ENCODE peak calls at places on chromosomes 12 and 14, in eight cellular contexts. One of them, this sample, is unnamed.

GRCh38 chr14:101788016-101788695 is 26.6 kb downstream of the PPP2R5C start:
- DNase-seq in tibial artery: no peak
- DNase-seq in HepG2: no peak
- DNase-seq in heart right ventricle: no peak
- DNase-seq in AG09309: no peak
- DNase-seq in endothelial cell: no peak
- DNase-seq in MCF 10A: no peak
- DNase-seq in CD8-positive, alpha-beta T cell: no peak
- DNase-seq in this sample: no peak

GRCh38 chr12:47907851-47908454 is 3.2 kb upstream of the VDR start:
- DNase-seq in tibial artery: peak
- DNase-seq in HepG2: peak
- DNase-seq in heart right ventricle: no peak
- DNase-seq in AG09309: no peak
- DNase-seq in endothelial cell: no peak
- DNase-seq in MCF 10A: no peak
- DNase-seq in CD8-positive, alpha-beta T cell: no peak
- DNase-seq in this sample: no peak

GRCh38 chr14:91114079-91115065 is 499 bp downstream of the DGLUCY start:
- DNase-seq in tibial artery: peak
- DNase-seq in HepG2: peak
- DNase-seq in heart right ventricle: peak
- DNase-seq in AG09309: no peak
- DNase-seq in endothelial cell: peak
- DNase-seq in MCF 10A: peak
- DNase-seq in CD8-positive, alpha-beta T cell: peak
- DNase-seq in this sample: peak

GRCh38 chr12:124952801-124953200 is 36.1 kb downstream of the DHX37 start:
- DNase-seq in tibial artery: no peak
- DNase-seq in HepG2: no peak
- DNase-seq in heart right ventricle: no peak
- DNase-seq in AG09309: no peak
- DNase-seq in endothelial cell: no peak
- DNase-seq in MCF 10A: no peak
- DNase-seq in CD8-positive, alpha-beta T cell: no peak
- DNase-seq in this sample: no peak

GRCh38 chr12:98997-99396 is 32.4 kb downstream of the IQSEC3 start:
- DNase-seq in tibial artery: peak
- DNase-seq in HepG2: no peak
- DNase-seq in heart right ventricle: no peak
- DNase-seq in AG09309: no peak
- DNase-seq in endothelial cell: no peak
- DNase-seq in MCF 10A: no peak
- DNase-seq in CD8-positive, alpha-beta T cell: no peak
- DNase-seq in this sample: no peak

GRCh38 chr12:132353811-132354210 is 24.4 kb upstream of the GALNT9 start:
- DNase-seq in tibial artery: no peak
- DNase-seq in HepG2: no peak
- DNase-seq in heart right ventricle: no peak
- DNase-seq in AG09309: no peak
- DNase-seq in endothelial cell: no peak
- DNase-seq in MCF 10A: no peak
- DNase-seq in CD8-positive, alpha-beta T cell: no peak
- DNase-seq in this sample: no peak

GRCh38 chr12:88113871-88114270 is 28.0 kb downstream of the CEP290 start:
- DNase-seq in tibial artery: no peak
- DNase-seq in HepG2: no peak
- DNase-seq in heart right ventricle: no peak
- DNase-seq in AG09309: no peak
- DNase-seq in endothelial cell: no peak
- DNase-seq in MCF 10A: no peak
- DNase-seq in CD8-positive, alpha-beta T cell: no peak
- DNase-seq in this sample: no peak

GRCh38 chr14:64937176-64937820 is 5.2 kb downstream of the GPX2 start:
- DNase-seq in tibial artery: no peak
- DNase-seq in HepG2: no peak
- DNase-seq in heart right ventricle: no peak
- DNase-seq in AG09309: no peak
- DNase-seq in endothelial cell: no peak
- DNase-seq in MCF 10A: no peak
- DNase-seq in CD8-positive, alpha-beta T cell: no peak
- DNase-seq in this sample: no peak

GRCh38 chr12:86777335-86777734 is 521.1 kb upstream of the MGAT4C start:
- DNase-seq in tibial artery: no peak
- DNase-seq in HepG2: no peak
- DNase-seq in heart right ventricle: no peak
- DNase-seq in AG09309: no peak
- DNase-seq in endothelial cell: no peak
- DNase-seq in MCF 10A: peak
- DNase-seq in CD8-positive, alpha-beta T cell: no peak
- DNase-seq in this sample: no peak

GRCh38 chr12:116954700-116955381 is 44.1 kb downstream of the FBXW8 start:
- DNase-seq in tibial artery: peak
- DNase-seq in HepG2: no peak
- DNase-seq in heart right ventricle: peak
- DNase-seq in AG09309: no peak
- DNase-seq in endothelial cell: no peak
- DNase-seq in MCF 10A: no peak
- DNase-seq in CD8-positive, alpha-beta T cell: no peak
- DNase-seq in this sample: no peak

GRCh38 chr12:58269476-58269875 is 328.1 kb downstream of the ATP23 start:
- DNase-seq in tibial artery: no peak
- DNase-seq in HepG2: no peak
- DNase-seq in heart right ventricle: no peak
- DNase-seq in AG09309: no peak
- DNase-seq in endothelial cell: no peak
- DNase-seq in MCF 10A: no peak
- DNase-seq in CD8-positive, alpha-beta T cell: no peak
- DNase-seq in this sample: no peak

GRCh38 chr14:32986791-32987545 is 48.3 kb downstream of the NPAS3 start:
- DNase-seq in tibial artery: no peak
- DNase-seq in HepG2: no peak
- DNase-seq in heart right ventricle: peak
- DNase-seq in AG09309: no peak
- DNase-seq in endothelial cell: no peak
- DNase-seq in MCF 10A: no peak
- DNase-seq in CD8-positive, alpha-beta T cell: no peak
- DNase-seq in this sample: peak

GRCh38 chr12:113010701-113011100 is 32.4 kb downstream of the OAS2 start:
- DNase-seq in tibial artery: no peak
- DNase-seq in HepG2: no peak
- DNase-seq in heart right ventricle: no peak
- DNase-seq in AG09309: no peak
- DNase-seq in endothelial cell: no peak
- DNase-seq in MCF 10A: no peak
- DNase-seq in CD8-positive, alpha-beta T cell: no peak
- DNase-seq in this sample: no peak

DNA sequence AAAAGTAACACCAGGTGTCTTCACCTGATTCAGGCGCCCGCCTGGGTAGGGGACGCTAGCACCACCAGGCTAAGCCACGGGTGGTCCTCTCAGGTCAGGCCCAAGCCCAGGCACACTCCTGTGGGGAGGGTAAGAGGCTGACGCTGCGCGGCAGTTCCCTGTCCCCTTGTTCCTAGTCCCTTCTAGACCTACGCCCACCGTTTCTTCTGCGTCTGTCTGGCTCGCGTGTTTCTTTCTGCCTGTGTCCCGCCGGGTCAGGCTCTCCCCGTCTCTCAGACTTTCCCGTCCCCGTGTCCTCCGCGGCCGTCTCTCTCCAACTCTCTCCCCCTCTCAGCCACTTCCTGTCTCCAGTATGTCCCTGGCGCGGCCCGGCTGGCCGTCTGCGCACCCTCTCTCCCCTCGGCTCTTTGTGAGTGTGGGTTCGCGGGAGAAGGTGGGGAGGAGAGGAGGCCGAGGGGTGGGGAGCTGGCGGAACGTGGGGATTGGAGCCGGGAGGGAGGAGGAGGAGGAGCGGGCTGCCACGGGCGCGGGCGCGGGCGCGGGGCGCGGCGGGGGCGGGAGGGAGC is 3.1 kb upstream of the TNS2 start:
- DNase-seq in tibial artery: peak
- DNase-seq in HepG2: peak
- DNase-seq in heart right ventricle: peak
- DNase-seq in AG09309: peak
- DNase-seq in endothelial cell: peak
- DNase-seq in MCF 10A: peak
- DNase-seq in CD8-positive, alpha-beta T cell: no peak
- DNase-seq in this sample: peak
- TF ChIP-seq CTCF in tibial artery: peak
- TF ChIP-seq CTCF in HepG2: no peak
- TF ChIP-seq CTCF in heart right ventricle: no peak
- TF ChIP-seq CTCF in AG09309: no peak
- TF ChIP-seq CTCF in endothelial cell: no peak
- TF ChIP-seq CTCF in MCF 10A: no peak
- TF ChIP-seq CTCF in CD8-positive, alpha-beta T cell: no peak
- TF ChIP-seq CTCF in this sample: no peak

GRCh38 chr14:63362305-63362914 is 43.7 kb upstream of the GPHB5 start:
- DNase-seq in tibial artery: no peak
- DNase-seq in HepG2: no peak
- DNase-seq in heart right ventricle: no peak
- DNase-seq in AG09309: no peak
- DNase-seq in endothelial cell: no peak
- DNase-seq in MCF 10A: no peak
- DNase-seq in CD8-positive, alpha-beta T cell: no peak
- DNase-seq in this sample: no peak

GRCh38 chr14:63357841-63358240 is 39.1 kb upstream of the GPHB5 start:
- DNase-seq in tibial artery: no peak
- DNase-seq in HepG2: no peak
- DNase-seq in heart right ventricle: no peak
- DNase-seq in AG09309: no peak
- DNase-seq in endothelial cell: no peak
- DNase-seq in MCF 10A: no peak
- DNase-seq in CD8-positive, alpha-beta T cell: no peak
- DNase-seq in this sample: no peak

DNA sequence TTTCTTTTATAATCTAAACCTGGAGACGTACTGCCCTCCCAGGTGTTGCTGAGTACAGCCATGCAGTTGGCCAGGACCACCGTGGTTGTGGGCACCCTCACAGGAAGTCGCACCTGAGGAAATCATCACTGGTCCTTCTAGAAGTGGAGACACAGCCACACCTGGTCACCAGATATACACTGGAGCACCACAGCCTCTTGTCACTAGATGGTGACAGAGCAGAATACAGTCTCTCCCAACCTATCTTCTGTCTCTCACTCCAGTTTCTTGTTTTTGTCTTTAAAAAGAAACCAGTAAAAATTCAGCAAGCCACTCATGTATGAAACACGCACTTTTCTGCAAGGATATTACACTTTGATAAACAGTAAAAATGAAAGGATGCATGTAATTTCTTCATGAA is 43.1 kb upstream of the GPHB5 start:
- DNase-seq in tibial artery: no peak
- DNase-seq in HepG2: no peak
- DNase-seq in heart right ventricle: no peak
- DNase-seq in AG09309: no peak
- DNase-seq in endothelial cell: no peak
- DNase-seq in MCF 10A: no peak
- DNase-seq in CD8-positive, alpha-beta T cell: no peak
- DNase-seq in this sample: no peak
- TF ChIP-seq CTCF in tibial artery: no peak
- TF ChIP-seq CTCF in HepG2: peak
- TF ChIP-seq CTCF in heart right ventricle: no peak
- TF ChIP-seq CTCF in AG09309: no peak
- TF ChIP-seq CTCF in endothelial cell: no peak
- TF ChIP-seq CTCF in MCF 10A: no peak
- TF ChIP-seq CTCF in CD8-positive, alpha-beta T cell: no peak
- TF ChIP-seq CTCF in this sample: no peak

GRCh38 chr12:22283006-22283506 is 51.5 kb downstream of the ST8SIA1 start:
- DNase-seq in tibial artery: no peak
- DNase-seq in HepG2: no peak
- DNase-seq in heart right ventricle: no peak
- DNase-seq in AG09309: peak
- DNase-seq in endothelial cell: no peak
- DNase-seq in MCF 10A: peak
- DNase-seq in CD8-positive, alpha-beta T cell: no peak
- DNase-seq in this sample: no peak

GRCh38 chr12:22284871-22285270 is 49.6 kb downstream of the ST8SIA1 start:
- DNase-seq in tibial artery: no peak
- DNase-seq in HepG2: no peak
- DNase-seq in heart right ventricle: no peak
- DNase-seq in AG09309: no peak
- DNase-seq in endothelial cell: no peak
- DNase-seq in MCF 10A: no peak
- DNase-seq in CD8-positive, alpha-beta T cell: no peak
- DNase-seq in this sample: no peak

GRCh38 chr12:22285871-22286270 is 48.6 kb downstream of the ST8SIA1 start:
- DNase-seq in tibial artery: no peak
- DNase-seq in HepG2: no peak
- DNase-seq in heart right ventricle: no peak
- DNase-seq in AG09309: no peak
- DNase-seq in endothelial cell: no peak
- DNase-seq in MCF 10A: no peak
- DNase-seq in CD8-positive, alpha-beta T cell: no peak
- DNase-seq in this sample: no peak

GRCh38 chr12:22282283-22282682 is 52.2 kb downstream of the ST8SIA1 start:
- DNase-seq in tibial artery: no peak
- DNase-seq in HepG2: no peak
- DNase-seq in heart right ventricle: no peak
- DNase-seq in AG09309: no peak
- DNase-seq in endothelial cell: no peak
- DNase-seq in MCF 10A: peak
- DNase-seq in CD8-positive, alpha-beta T cell: no peak
- DNase-seq in this sample: no peak

DNA sequence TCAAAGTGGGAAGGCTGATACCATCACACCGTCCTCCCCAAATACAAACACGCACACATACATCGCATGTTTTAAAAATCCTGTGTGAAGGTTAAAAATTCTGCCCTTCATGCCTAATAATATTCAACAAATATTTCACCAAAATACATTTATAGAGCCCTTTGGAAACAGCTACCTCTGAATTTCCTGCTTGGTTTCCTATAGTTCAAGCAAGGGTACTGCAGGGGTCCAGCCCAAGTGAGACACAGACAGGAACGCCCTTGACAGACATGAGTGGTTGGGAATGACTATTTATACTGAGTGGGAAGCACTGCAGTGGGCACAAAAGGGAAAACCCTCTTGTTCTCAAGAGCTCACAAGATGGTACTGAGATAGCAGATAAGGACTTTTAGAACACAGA is 51.0 kb downstream of the ST8SIA1 start:
- DNase-seq in tibial artery: no peak
- DNase-seq in HepG2: no peak
- DNase-seq in heart right ventricle: no peak
- DNase-seq in AG09309: no peak
- DNase-seq in endothelial cell: no peak
- DNase-seq in MCF 10A: no peak
- DNase-seq in CD8-positive, alpha-beta T cell: no peak
- DNase-seq in this sample: no peak
- TF ChIP-seq CTCF in tibial artery: peak
- TF ChIP-seq CTCF in HepG2: no peak
- TF ChIP-seq CTCF in heart right ventricle: no peak
- TF ChIP-seq CTCF in AG09309: no peak
- TF ChIP-seq CTCF in endothelial cell: no peak
- TF ChIP-seq CTCF in MCF 10A: peak
- TF ChIP-seq CTCF in CD8-positive, alpha-beta T cell: no peak
- TF ChIP-seq CTCF in this sample: no peak

DNA sequence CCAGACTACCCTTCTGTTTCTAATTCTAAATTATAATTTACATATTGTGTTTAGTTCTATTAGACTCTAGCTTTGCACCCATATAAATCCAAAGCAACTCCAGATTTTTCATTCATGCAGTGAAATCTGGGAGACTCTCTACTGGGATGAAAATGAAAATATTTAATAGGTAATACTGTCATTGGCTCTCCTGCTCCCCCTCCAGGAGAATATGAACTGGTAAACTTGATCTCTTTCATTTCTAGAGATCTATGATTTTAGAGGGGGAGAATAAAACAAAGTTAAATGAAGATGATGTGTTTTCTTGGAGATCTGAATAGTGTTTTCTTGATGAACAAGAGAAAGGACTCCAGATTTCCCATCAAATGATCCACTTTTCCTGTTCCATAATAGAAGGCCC is 104.3 kb upstream of the TMCC3 start:
- DNase-seq in tibial artery: no peak
- DNase-seq in HepG2: no peak
- DNase-seq in heart right ventricle: no peak
- DNase-seq in AG09309: no peak
- DNase-seq in endothelial cell: no peak
- DNase-seq in MCF 10A: no peak
- DNase-seq in CD8-positive, alpha-beta T cell: no peak
- DNase-seq in this sample: no peak
- TF ChIP-seq CTCF in tibial artery: no peak
- TF ChIP-seq CTCF in HepG2: no peak
- TF ChIP-seq CTCF in heart right ventricle: peak
- TF ChIP-seq CTCF in AG09309: peak
- TF ChIP-seq CTCF in endothelial cell: no peak
- TF ChIP-seq CTCF in MCF 10A: peak
- TF ChIP-seq CTCF in CD8-positive, alpha-beta T cell: no peak
- TF ChIP-seq CTCF in this sample: no peak

This sample was measured in breast epithelium.